ENCODE peak calls at places on chromosomes 12 and 14, in four cellular contexts. I, C, Q and S are unnamed samples.

GRCh38 chr14:92356677-92357076 is 33.7 kb downstream of the SLC24A4 start:
- DNase-seq in I (no peak), C (no peak), Q (no peak), S (no peak)

GRCh38 chr12:31033681-31034080 is 40.0 kb upstream of the DDX11 start:
- DNase-seq in I (no peak), C (no peak), Q (peak), S (peak)

GRCh38 chr12:75648856-75649255 is 137.4 kb upstream of the KRR1 start:
- DNase-seq in I (no peak), C (no peak), Q (no peak), S (no peak)

GRCh38 chr12:51863921-51864700 is 15.6 kb upstream of the FIGNL2 start:
- DNase-seq in I (peak), C (no peak), Q (peak), S (no peak)

GRCh38 chr14:98893675-98894074 is 378.3 kb downstream of the BCL11B start:
- DNase-seq in I (no peak), C (no peak), Q (no peak), S (no peak)

GRCh38 chr14:105069554-105069886 is 4.3 kb upstream of the GPR132 start:
- DNase-seq in I (no peak), C (no peak), Q (no peak), S (no peak)

GRCh38 chr14:100067971-100068959 is 3.0 kb downstream of the EVL start:
- DNase-seq in I (no peak), C (peak), Q (no peak), S (peak)

GRCh38 chr14:103123634-103124500 is 606 bp downstream of the TNFAIP2 start:
- DNase-seq in I (no peak), C (no peak), Q (no peak), S (peak)

GRCh38 chr12:70748809-70749208 is 111.6 kb upstream of the PTPRB start:
- DNase-seq in I (no peak), C (no peak), Q (no peak), S (no peak)

GRCh38 chr14:101184104-101184455 is 280.6 kb upstream of the RTL1 start:
- DNase-seq in I (no peak), C (no peak), Q (no peak), S (no peak)